ENCODE peak calls at places on chromosomes 2 and 18, in six cellular contexts. F, V, T, K, A and M are unnamed samples.

GRCh38 chr18:33817096-33817495 is 239.1 kb downstream of the ASXL3 start:
- DNase-seq in F (no peak), V (peak), T (no peak), K (no peak), A (no peak), M (no peak)

GRCh38 chr18:62781893-62782292 is 66.6 kb downstream of the PHLPP1 start:
- DNase-seq in F (peak), V (peak), T (no peak), K (no peak), A (no peak), M (no peak)

GRCh38 chr18:3855961-3856360 is 406.0 kb downstream of the TGIF1 start:
- DNase-seq in F (no peak), V (no peak), T (no peak), K (no peak), A (no peak), M (no peak)

GRCh38 chr2:98039085-98039756 is 43.5 kb upstream of the TMEM131 start:
- DNase-seq in F (no peak), V (no peak), T (peak), K (no peak), A (no peak), M (no peak)

GRCh38 chr2:221204699-221205098 is 367.4 kb downstream of the EPHA4 start:
- DNase-seq in F (no peak), V (no peak), T (no peak), K (no peak), A (no peak), M (no peak)

GRCh38 chr2:229137623-229138022 is 133.5 kb downstream of the PID1 start:
- DNase-seq in F (no peak), V (no peak), T (no peak), K (no peak), A (no peak), M (no peak)

GRCh38 chr18:29377346-29377745 is 1200.4 kb upstream of the CDH2 start:
- DNase-seq in F (no peak), V (no peak), T (no peak), K (no peak), A (no peak), M (no peak)

GRCh38 chr2:9497017-9497416 is 22.7 kb downstream of the IAH1 start:
- DNase-seq in F (no peak), V (no peak), T (no peak), K (no peak), A (no peak), M (no peak)

GRCh38 chr2:160402997-160403979 is 90.3 kb downstream of the RBMS1 start:
- DNase-seq in F (peak), V (peak), T (no peak), K (no peak), A (no peak), M (no peak)

GRCh38 chr2:190499976-190500588 is 34.4 kb downstream of the NEMP2 start:
- DNase-seq in F (no peak), V (peak), T (no peak), K (no peak), A (no peak), M (no peak)

GRCh38 chr2:127577503-127577902 is 42.0 kb downstream of the MYO7B start:
- DNase-seq in F (no peak), V (no peak), T (no peak), K (no peak), A (no peak), M (no peak)

GRCh38 chr2:136381722-136382633 is 264.0 kb upstream of the CXCR4 start:
- DNase-seq in F (no peak), V (no peak), T (peak), K (no peak), A (peak), M (no peak)

GRCh38 chr2:178238144-178238521 is 43.8 kb downstream of the OSBPL6 start:
- DNase-seq in F (peak), V (peak), T (no peak), K (no peak), A (no peak), M (no peak)

GRCh38 chr18:29882620-29883019 is 1159.9 kb downstream of the DSC3 start:
- DNase-seq in F (no peak), V (no peak), T (no peak), K (no peak), A (no peak), M (no peak)

GRCh38 chr2:111106720-111107119 is 14.0 kb upstream of the BCL2L11 start:
- DNase-seq in F (no peak), V (no peak), T (no peak), K (no peak), A (no peak), M (no peak)

GRCh38 chr2:111113838-111114237 is 6.9 kb upstream of the BCL2L11 start:
- DNase-seq in F (no peak), V (no peak), T (no peak), K (no peak), A (no peak), M (no peak)

GRCh38 chr2:111111101-111111755 is 9.5 kb upstream of the BCL2L11 start:
- DNase-seq in F (no peak), V (no peak), T (no peak), K (no peak), A (no peak), M (no peak)

DNA sequence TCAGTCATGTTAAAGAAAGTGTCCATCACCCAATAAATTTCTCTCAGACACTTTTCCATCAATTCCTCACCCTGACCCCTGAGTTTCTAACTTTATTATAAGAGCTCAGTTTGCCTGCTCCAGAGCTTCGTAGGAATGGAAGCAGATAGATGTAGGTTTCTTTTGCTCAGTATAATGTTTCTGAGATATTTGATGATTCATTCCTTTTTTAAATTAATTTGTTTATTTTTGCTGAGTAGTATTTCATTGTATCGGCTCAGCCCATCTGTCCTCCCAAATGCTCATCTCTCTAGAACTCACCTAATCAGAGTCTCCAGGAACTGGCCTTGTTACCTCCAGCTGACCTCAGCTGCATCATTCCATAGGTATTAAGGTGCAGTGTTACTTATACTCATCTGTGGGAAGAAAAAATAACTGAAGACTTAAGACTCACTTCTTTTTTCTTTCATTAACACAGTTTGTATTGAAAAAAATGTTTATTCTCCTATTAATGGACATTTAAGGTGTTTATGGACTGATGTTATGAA is 11.9 kb upstream of the BCL2L11 start:
- DNase-seq in F (no peak), V (no peak), T (no peak), K (no peak), A (no peak), M (no peak)
- TF ChIP-seq RFX5 in F (no peak), V (no peak), T (no peak), K (no peak), A (no peak), M (no peak)

GRCh38 chr2:232030229-232030628 is 68.7 kb downstream of the DIS3L2 start:
- DNase-seq in F (peak), V (no peak), T (no peak), K (no peak), A (no peak), M (no peak)
- TF ChIP-seq RFX5 in F (no peak), V (no peak), T (no peak), K (no peak), A (no peak), M (no peak)

DNA sequence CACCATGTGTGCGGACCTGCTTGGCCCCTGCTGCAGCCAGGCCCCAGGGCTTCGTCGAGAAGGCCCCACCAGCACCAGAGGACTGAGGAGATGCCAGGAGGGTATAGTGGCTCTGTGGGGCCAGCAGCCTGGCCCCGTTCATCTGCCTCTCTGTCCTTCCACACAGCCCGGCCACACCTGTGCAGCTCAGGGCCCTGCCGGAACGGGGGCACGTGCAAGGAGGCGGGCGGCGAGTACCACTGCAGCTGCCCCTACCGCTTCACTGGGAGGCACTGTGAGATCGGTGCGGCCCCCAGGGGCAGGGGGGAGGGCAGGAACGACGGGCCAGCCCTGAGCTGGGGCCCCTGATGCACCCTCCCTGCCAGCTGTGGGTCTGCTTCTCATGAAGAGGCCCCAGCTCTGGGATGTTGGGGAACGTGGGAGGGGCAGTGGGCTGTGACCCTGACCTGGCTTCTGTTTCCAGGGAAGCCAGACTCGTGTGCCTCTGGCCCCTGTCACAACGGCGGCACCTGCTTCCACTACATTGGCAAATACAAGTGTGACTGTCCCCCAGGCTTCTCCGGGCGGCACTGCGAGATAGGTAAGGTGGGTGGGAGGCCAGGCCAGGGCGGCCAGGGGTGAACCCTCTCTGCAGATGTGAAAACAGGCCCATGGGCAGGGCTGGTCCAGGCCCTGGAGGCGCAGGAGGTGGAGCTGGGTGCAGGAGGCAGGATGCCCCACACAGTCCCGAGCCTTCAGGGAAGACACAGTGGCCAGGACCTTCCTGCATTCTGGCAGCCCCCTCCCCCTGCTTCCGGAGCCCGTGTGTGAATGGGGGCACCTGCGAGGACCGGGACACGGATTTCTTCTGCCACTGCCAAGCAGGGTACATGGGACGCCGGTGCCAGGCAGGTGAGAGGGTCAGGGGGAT is 50.3 kb downstream of the MTERF4 start:
- DNase-seq in F (no peak), V (no peak), T (peak), K (no peak), A (no peak), M (peak)
- TF ChIP-seq RFX5 in F (no peak), V (no peak), T (no peak), K (no peak), A (no peak), M (no peak)

DNA sequence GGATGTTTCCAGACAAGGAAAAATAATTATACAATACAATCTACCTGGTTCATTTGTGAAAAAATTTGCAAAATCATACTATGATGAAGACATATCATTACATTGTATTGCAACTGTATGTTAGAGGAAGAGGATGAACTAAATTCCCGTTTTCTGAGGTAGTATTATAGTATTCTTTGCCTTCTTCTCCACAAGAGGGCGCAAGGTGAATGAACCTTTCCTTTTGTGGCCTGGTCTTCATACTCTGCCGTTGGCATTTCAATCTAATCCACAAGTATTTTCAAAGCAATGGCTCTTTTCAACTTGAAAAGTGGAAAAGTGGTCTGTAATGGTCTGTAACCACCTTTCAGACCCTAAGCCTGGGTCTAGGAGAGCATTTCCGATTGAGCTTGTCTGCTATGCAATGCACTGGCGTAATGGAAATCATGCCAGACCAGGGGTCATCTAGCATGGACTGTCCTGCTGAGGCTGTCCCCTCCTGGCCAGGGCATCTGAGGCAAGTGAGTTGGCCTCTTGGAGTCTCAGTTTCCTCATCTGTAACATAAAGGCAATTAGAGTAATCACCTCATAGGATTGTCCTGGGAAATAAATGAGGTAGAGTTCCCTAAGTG is 30.8 kb upstream of the ZNF396 start:
- DNase-seq in F (peak), V (peak), T (no peak), K (peak), A (no peak), M (peak)
- TF ChIP-seq RFX5 in F (no peak), V (no peak), T (no peak), K (no peak), A (no peak), M (no peak)

DNA sequence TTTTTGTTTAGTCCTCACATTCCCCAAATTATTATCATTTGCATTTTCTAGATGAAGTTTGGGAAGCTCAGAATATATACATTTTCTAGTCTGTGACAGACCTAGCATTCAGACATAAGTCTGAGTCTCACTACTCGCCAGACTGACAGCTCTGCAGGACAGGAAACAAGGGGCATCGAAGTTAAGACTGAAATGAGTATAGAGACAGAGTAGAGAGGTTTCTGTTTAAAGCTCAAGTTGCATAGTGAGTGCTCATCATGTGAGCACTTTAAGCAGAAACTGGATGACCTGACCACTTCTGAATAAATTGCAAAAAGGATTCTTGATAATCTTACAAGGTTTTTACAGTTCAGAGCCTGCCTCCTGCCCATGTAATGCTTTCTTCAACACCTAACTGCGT is 1.1 kb downstream of the HADHB start:
- DNase-seq in F (no peak), V (peak), T (no peak), K (no peak), A (peak), M (no peak)
- TF ChIP-seq RFX5 in F (no peak), V (no peak), T (no peak), K (no peak), A (no peak), M (no peak)

GRCh38 chr2:12602661-12603060 is 114.1 kb upstream of the TRIB2 start:
- DNase-seq in F (no peak), V (peak), T (no peak), K (no peak), A (no peak), M (no peak)
- TF ChIP-seq RFX5 in F (no peak), V (no peak), T (no peak), K (no peak), A (no peak), M (no peak)